ENCODE peak calls at places on chromosomes 3 and 15, in seven cellular contexts. W is AG04450; D is sigmoid colon; C is GM12865; O is CD8-positive, alpha-beta T cell; V is tibial artery; F is osteoblast. X is an unnamed sample.
A peak's percentile ranks its signal among the peaks of the same experiment; 100 is the strongest.

GRCh38 chr3:189119947-189120346 is 51.8 kb upstream of the TPRG1 start:
- DNase-seq in W (no peak), D (no peak), C (no peak), O (no peak), V (no peak), F (no peak), X (no peak)

GRCh38 chr3:106088270-106088669 is 219.5 kb upstream of the CBLB start:
- DNase-seq in W (no peak), D (no peak), C (no peak), O (no peak), V (no peak), F (no peak), X (no peak)

GRCh38 chr3:135490219-135490618 is 475.3 kb upstream of the PPP2R3A start:
- DNase-seq in W (no peak), D (no peak), C (no peak), O (no peak), V (no peak), F (no peak), X (no peak)

GRCh38 chr15:64369078-64369607 is 12.1 kb downstream of the PCLAF start:
- DNase-seq in W (no peak), D (no peak), C (no peak), O (no peak), V (no peak), F (no peak), X (no peak)

GRCh38 chr3:105118905-105119304 is 247.8 kb upstream of the ALCAM start:
- DNase-seq in W (no peak), D (no peak), C (no peak), O (no peak), V (no peak), F (peak; percentile 37), X (peak; percentile 81)

GRCh38 chr3:195907730-195908438 is 467 bp downstream of the TNK2 start:
- DNase-seq in W (no peak), D (peak; percentile 76), C (peak; percentile 73), O (peak; percentile 30), V (peak; percentile 41), F (peak; percentile 93), X (no peak)

GRCh38 chr3:27095588-27096222 is 273.5 kb downstream of the NEK10 start:
- DNase-seq in W (no peak), D (no peak), C (no peak), O (no peak), V (no peak), F (no peak), X (no peak)

GRCh38 chr3:150376001-150376848 is 31.9 kb upstream of the TSC22D2 start:
- DNase-seq in W (no peak), D (no peak), C (no peak), O (no peak), V (peak; percentile 21), F (no peak), X (no peak)

GRCh38 chr3:78804251-78805037 is 963.4 kb downstream of the ROBO1 start:
- DNase-seq in W (no peak), D (no peak), C (no peak), O (no peak), V (no peak), F (no peak), X (peak; percentile 27)

GRCh38 chr3:73680696-73681095 is 56.0 kb upstream of the PDZRN3 start:
- DNase-seq in W (no peak), D (no peak), C (no peak), O (no peak), V (no peak), F (no peak), X (no peak)

GRCh38 chr15:66715736-66716667 is 14.0 kb downstream of the SMAD6 start:
- DNase-seq in W (no peak), D (no peak), C (no peak), O (no peak), V (no peak), F (no peak), X (no peak)

GRCh38 chr3:162175145-162175544 is 678.5 kb downstream of the OTOL1 start:
- DNase-seq in W (no peak), D (no peak), C (no peak), O (no peak), V (no peak), F (no peak), X (no peak)

GRCh38 chr3:23739536-23739935 is 66.2 kb upstream of the UBE2E1 start:
- DNase-seq in W (no peak), D (no peak), C (no peak), O (no peak), V (no peak), F (peak; percentile 89), X (peak; percentile 71)

GRCh38 chr15:44045217-44045616 is 149.9 kb downstream of the FRMD5 start:
- DNase-seq in W (no peak), D (no peak), C (no peak), O (no peak), V (no peak), F (no peak), X (no peak)

GRCh38 chr15:99123706-99124451 is 19.0 kb downstream of the SYNM start:
- DNase-seq in W (peak; percentile 83), D (peak; percentile 97), C (no peak), O (no peak), V (peak; percentile 87), F (peak; percentile 96), X (peak; percentile 99)

GRCh38 chr3:30689202-30689641 is 82.8 kb downstream of the TGFBR2 start:
- DNase-seq in W (no peak), D (no peak), C (no peak), O (no peak), V (peak; percentile 34), F (peak; percentile 77), X (peak; percentile 70)

GRCh38 chr3:161914703-161915102 is 418.1 kb downstream of the OTOL1 start:
- DNase-seq in W (peak; percentile 30), D (peak; percentile 69), C (peak; percentile 10), O (no peak), V (no peak), F (peak; percentile 32), X (no peak)

GRCh38 chr3:148735597-148735996 is 37.9 kb downstream of the AGTR1 start:
- DNase-seq in W (no peak), D (no peak), C (no peak), O (no peak), V (no peak), F (no peak), X (no peak)

GRCh38 chr3:195823998-195824397 is 12.3 kb upstream of the MUC4 start:
- DNase-seq in W (no peak), D (no peak), C (no peak), O (no peak), V (no peak), F (peak; percentile 80), X (no peak)

DNA sequence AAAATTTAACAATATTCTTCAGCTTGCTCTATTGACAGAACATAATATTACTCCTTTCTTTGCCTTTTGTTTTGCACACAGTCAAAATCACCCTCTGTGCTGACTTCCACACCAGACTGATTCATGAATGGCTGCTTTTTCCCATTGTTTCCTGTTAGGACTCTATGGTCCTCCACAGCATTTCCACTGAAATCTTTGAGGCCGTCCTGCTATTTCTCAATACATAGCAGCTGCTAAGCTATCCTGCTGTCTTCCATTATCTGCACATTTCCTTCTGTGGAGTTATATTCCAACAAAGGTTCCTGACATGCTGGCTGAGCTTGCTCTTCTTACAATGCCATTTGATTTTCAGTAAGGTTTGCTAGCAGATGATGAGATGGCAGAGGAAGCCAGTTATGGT is 153.3 kb downstream of the EPHA3 start:
- DNase-seq in W (no peak), D (no peak), C (no peak), O (no peak), V (no peak), F (no peak), X (no peak)
- TF ChIP-seq CTCF in W (no peak), D (no peak), C (no peak), O (no peak), V (no peak), F (no peak), X (no peak)

GRCh38 chr15:73685561-73685960 is 1.4 kb downstream of the CD276 start:
- DNase-seq in W (no peak), D (no peak), C (no peak), O (no peak), V (no peak), F (no peak), X (no peak)

GRCh38 chr15:73683257-73683623 is 943 bp upstream of the CD276 start:
- DNase-seq in W (no peak), D (no peak), C (no peak), O (no peak), V (no peak), F (no peak), X (no peak)

GRCh38 chr15:73681856-73682596 is 2.2 kb upstream of the CD276 start:
- DNase-seq in W (no peak), D (no peak), C (no peak), O (no peak), V (no peak), F (peak; percentile 79), X (no peak)

GRCh38 chr15:73682597-73683090 is 1.5 kb upstream of the CD276 start:
- DNase-seq in W (no peak), D (no peak), C (no peak), O (no peak), V (no peak), F (no peak), X (no peak)

GRCh38 chr15:73683624-73684536 is at the start of gene CD276:
- DNase-seq in W (no peak), D (peak; percentile 87), C (no peak), O (no peak), V (peak; percentile 78), F (peak; percentile 97), X (peak; percentile 67)
- TF ChIP-seq CTCF in W (peak; percentile 21), D (no peak), C (no peak), O (no peak), V (peak; percentile 37), F (peak; percentile 45), X (peak; percentile 68)

GRCh38 chr3:98718730-98719129 is 44.4 kb upstream of the ST3GAL6 start:
- DNase-seq in W (no peak), D (no peak), C (no peak), O (no peak), V (no peak), F (no peak), X (no peak)

GRCh38 chr3:98721776-98722175 is 41.4 kb upstream of the ST3GAL6 start:
- DNase-seq in W (no peak), D (no peak), C (no peak), O (no peak), V (no peak), F (no peak), X (no peak)

GRCh38 chr3:98725352-98725751 is 37.8 kb upstream of the ST3GAL6 start:
- DNase-seq in W (no peak), D (no peak), C (no peak), O (no peak), V (no peak), F (no peak), X (no peak)

GRCh38 chr3:98726084-98726483 is 37.1 kb upstream of the ST3GAL6 start:
- DNase-seq in W (peak; percentile 29), D (no peak), C (no peak), O (no peak), V (no peak), F (no peak), X (peak; percentile 33)

GRCh38 chr3:98722389-98722788 is 40.8 kb upstream of the ST3GAL6 start:
- DNase-seq in W (no peak), D (no peak), C (no peak), O (no peak), V (no peak), F (no peak), X (no peak)
- TF ChIP-seq CTCF in W (no peak), D (no peak), C (no peak), O (no peak), V (no peak), F (no peak), X (no peak)

DNA sequence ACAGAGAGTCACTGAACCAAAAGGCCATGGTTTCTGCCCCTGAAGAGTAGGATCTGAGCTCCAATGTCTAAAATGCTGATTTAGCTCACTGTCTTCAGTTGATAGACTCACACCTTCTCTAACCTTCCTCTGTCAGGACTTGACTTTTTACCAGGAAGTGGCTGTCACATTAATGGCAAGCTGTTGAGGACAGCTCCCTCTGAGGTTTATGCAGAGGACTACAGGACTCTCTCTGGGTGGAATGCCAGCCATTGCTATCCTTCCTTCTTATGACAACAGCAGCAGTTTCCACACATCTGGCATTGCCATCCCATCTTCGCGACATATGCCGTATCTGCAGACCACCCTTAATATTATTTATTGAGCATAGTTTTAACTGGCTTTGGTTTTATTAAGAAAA is 103.8 kb upstream of the PRICKLE2 start:
- DNase-seq in W (no peak), D (no peak), C (no peak), O (no peak), V (no peak), F (no peak), X (no peak)
- TF ChIP-seq CTCF in W (no peak), D (no peak), C (no peak), O (no peak), V (no peak), F (peak; percentile 27), X (no peak)

X was measured in HFFc6.